ENCODE peak calls at places on chromosomes 3 and 15, in four cellular contexts. O is PC-9, S is stomach, E is uterus. G is an unnamed sample.

GRCh38 chr3:32238027-32238815 is at the start of gene CMTM8:
- DNase-seq in E (peak; percentile 19), O (peak; percentile 70), S (peak; percentile 81), G (peak; percentile 79)

GRCh38 chr3:16309558-16309957 is 44.5 kb downstream of the OXNAD1 start:
- DNase-seq in E (no peak), O (peak; percentile 22), S (no peak), G (peak; percentile 21)

GRCh38 chr3:170485696-170486095 is 67.0 kb downstream of the CLDN11 start:
- DNase-seq in S (no peak), O (no peak), E (no peak), G (no peak)

GRCh38 chr3:115825046-115825445 is 201.7 kb downstream of the GAP43 start:
- DNase-seq in E (no peak), O (no peak), S (no peak), G (no peak)

GRCh38 chr3:186653984-186654383 is 11.8 kb upstream of the HRG start:
- DNase-seq in S (no peak), E (no peak), O (no peak), G (no peak)

GRCh38 chr3:15478300-15478979 is 43.1 kb downstream of the COLQ start:
- DNase-seq in O (no peak), S (no peak), E (no peak), G (no peak)

GRCh38 chr15:51046799-51047449 is 47.8 kb downstream of the TNFAIP8L3 start:
- DNase-seq in O (no peak), S (peak; percentile 30), E (peak; percentile 50), G (peak; percentile 16)

GRCh38 chr3:125310623-125311076 is 64.5 kb downstream of the ZNF148 start:
- DNase-seq in O (no peak), S (no peak), E (no peak), G (no peak)

GRCh38 chr3:99808163-99808794 is 9.4 kb upstream of the CMSS1 start:
- DNase-seq in O (peak; percentile 60), S (peak; percentile 56), E (no peak), G (peak; percentile 62)

GRCh38 chr15:77654975-77655374 is 22.3 kb upstream of the LINGO1 start:
- DNase-seq in O (no peak), S (no peak), E (no peak), G (peak; percentile 58)

GRCh38 chr3:53828581-53828980 is 17.6 kb downstream of the CHDH start:
- DNase-seq in S (no peak), E (no peak), O (no peak), G (no peak)

GRCh38 chr3:15858547-15859506 is 61.0 kb upstream of the ANKRD28 start:
- DNase-seq in S (peak; percentile 85), E (peak; percentile 28), O (peak; percentile 61), G (peak; percentile 69)

GRCh38 chr3:33441322-33441976 is 1.2 kb upstream of the UBP1 start:
- DNase-seq in O (no peak), S (no peak), E (no peak), G (no peak)

GRCh38 chr3:13565581-13566461 is 16.9 kb downstream of the FBLN2 start:
- DNase-seq in O (no peak), S (no peak), E (no peak), G (no peak)

GRCh38 chr3:165491487-165491886 is 295.3 kb upstream of the SLITRK3 start:
- DNase-seq in S (no peak), O (no peak), E (peak; percentile 30), G (no peak)

GRCh38 chr15:77568960-77569646 is 63.6 kb downstream of the LINGO1 start:
- DNase-seq in E (peak; percentile 61), O (peak; percentile 15), S (peak; percentile 47), G (peak; percentile 34)

GRCh38 chr3:71050133-71050520 is 533.4 kb downstream of the FOXP1 start:
- DNase-seq in S (no peak), O (no peak), E (no peak), G (no peak)

GRCh38 chr3:180316321-180316720 is 279.6 kb upstream of the PEX5L start:
- DNase-seq in O (no peak), S (no peak), E (no peak), G (no peak)

GRCh38 chr15:84888639-84889038 is 4.2 kb downstream of the SLC28A1 start:
- DNase-seq in O (no peak), E (no peak), S (no peak), G (no peak)

GRCh38 chr3:74267583-74268184 is 346.8 kb downstream of the CNTN3 start:
- DNase-seq in S (no peak), E (no peak), O (peak; percentile 8), G (no peak)

GRCh38 chr3:5317572-5317971 is 130.1 kb downstream of the EDEM1 start:
- DNase-seq in E (no peak), S (no peak), O (no peak), G (peak; percentile 42)

GRCh38 chr3:190210608-190211007 is 89.9 kb upstream of the P3H2 start:
- DNase-seq in S (no peak), E (no peak), O (no peak), G (no peak)

GRCh38 chr3:12138044-12138443 is 20.7 kb downstream of the TIMP4 start:
- DNase-seq in S (peak; percentile 33), O (peak; percentile 55), E (no peak), G (peak; percentile 33)

GRCh38 chr3:151460240-151460639 is 621 bp downstream of the IGSF10 start:
- DNase-seq in S (no peak), E (no peak), O (no peak), G (no peak)

GRCh38 chr3:12180218-12180617 is 21.5 kb upstream of the TIMP4 start:
- DNase-seq in O (peak; percentile 74), E (peak; percentile 31), S (peak; percentile 78), G (peak; percentile 73)

GRCh38 chr3:21237638-21238037 is 513.4 kb downstream of the ZNF385D start:
- DNase-seq in E (no peak), S (no peak), O (no peak), G (no peak)

GRCh38 chr3:116848402-116848801 is 138.8 kb downstream of the TUSC7 start:
- DNase-seq in O (no peak), S (no peak), E (no peak), G (no peak)

GRCh38 chr15:63791236-63791635 is 42.5 kb downstream of the HERC1 start:
- DNase-seq in O (no peak), E (no peak), S (no peak), G (no peak)

GRCh38 chr3:111577798-111578685 is 17.1 kb downstream of the ZBED2 start:
- DNase-seq in S (no peak), O (peak; percentile 40), E (no peak), G (peak; percentile 32)

GRCh38 chr3:157135671-157136396 is 24.1 kb downstream of the CCNL1 start:
- DNase-seq in O (no peak), S (no peak), E (peak; percentile 57), G (peak; percentile 64)
- TF ChIP-seq CTCF in O (no peak), S (no peak), E (no peak), G (peak; percentile 24)

GRCh38 chr3:8996681-8997121 is 33.4 kb upstream of the RAD18 start:
- DNase-seq in S (peak; percentile 71), E (peak; percentile 72), O (no peak), G (no peak)
- TF ChIP-seq CTCF in S (peak; percentile 12), E (no peak), O (no peak), G (no peak)

DNA sequence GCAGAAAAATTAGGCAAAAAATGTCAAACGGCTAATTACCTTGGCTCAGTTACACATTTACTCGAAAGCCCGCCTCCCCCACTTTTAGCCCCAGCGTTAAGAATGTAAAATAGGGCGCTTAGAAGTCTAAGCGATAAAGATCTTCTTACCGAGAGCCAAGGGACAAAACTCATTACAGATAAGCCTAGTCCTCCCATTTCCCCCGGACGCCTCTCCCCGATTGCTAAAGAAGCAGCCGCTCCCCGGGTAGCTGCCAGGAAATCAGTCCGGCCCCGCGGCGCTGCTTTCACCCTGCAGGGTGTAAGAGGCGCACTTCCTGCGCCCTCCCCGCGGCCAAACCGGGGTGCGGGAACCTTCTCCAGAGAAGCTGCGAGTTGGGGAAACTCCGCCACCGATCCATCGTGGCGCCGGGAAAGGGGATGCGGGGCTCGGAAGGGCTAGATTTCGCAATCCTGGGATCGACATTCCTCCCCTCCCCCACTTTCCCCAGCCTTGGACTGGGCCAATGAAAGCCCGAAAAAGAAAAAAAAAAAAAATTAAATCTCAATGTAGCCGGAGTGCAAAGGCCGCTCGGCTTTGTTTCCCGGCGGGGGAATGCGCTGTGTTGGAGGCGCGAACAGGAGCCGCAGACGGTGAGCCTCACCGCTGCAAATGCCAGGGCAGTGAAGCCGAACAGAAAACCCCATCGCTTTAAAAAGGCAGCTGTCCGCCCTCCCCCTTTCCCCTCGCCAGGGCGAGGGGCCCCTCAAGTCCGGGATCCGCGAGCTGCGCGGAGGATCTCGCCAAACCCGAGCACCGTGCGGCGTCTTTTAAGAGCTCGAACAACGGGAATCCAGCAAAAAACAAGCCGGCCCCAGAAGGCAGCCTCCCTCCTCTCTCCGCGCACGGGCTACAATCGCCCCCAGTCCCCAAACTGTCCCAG is 658 bp upstream of the PTPRG start:
- DNase-seq in E (peak; percentile 87), S (peak; percentile 75), O (peak; percentile 73), G (peak; percentile 36)
- TF ChIP-seq CTCF in E (peak; percentile 2), S (no peak), O (no peak), G (no peak)

GRCh38 chr15:101664303-101664913 is 12.2 kb upstream of the TM2D3 start:
- DNase-seq in E (no peak), O (no peak), S (no peak), G (no peak)
- TF ChIP-seq CTCF in E (no peak), O (no peak), S (no peak), G (peak; percentile 21)

DNA sequence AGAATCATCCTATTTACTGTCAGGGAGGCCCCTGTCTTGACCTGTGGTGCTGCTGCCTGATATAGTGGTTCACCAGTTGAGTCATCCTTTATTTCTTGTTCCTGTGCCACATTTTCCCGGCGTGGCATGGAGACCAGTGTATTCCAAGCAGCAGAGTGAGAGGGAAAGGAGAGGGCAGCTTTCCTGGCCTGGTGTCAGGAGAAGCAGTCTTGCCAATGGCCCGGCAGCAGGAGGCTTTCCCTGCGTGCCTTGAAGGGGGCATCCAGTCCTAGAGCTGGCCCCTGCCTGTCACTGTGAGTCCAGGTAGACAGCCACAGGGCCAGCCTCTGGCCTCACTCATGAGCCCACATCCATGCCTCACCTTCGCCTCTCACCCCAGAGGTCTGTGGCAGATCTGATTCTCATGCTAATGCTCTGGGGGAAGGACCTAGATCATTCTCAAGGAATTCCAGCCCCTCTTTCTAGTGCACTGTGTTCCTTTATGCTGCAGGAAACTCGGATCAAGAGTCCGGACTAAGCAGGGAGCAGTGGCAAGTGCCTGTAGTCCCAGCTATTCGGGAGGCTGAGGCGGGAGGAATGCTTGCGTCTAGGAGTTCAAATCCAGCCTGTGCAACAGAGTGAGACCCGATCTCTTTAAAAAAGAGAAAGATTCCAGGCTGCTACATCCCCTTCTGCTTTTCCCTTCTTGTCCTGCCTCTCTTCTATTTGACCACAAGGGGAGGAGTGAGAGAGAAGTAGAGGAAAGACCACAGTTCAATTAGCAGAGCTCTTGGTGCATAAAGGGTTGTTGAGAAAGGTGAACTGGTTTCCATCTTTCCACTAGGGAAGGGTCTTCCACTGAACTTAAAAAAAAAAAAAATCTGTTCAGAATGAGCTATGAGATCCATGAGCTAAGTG is 66.8 kb upstream of the HACD2 start:
- DNase-seq in E (no peak), O (no peak), S (no peak), G (no peak)
- TF ChIP-seq CTCF in E (no peak), O (no peak), S (no peak), G (no peak)

G was measured in Calu3.